ENCODE peak calls at places on chromosomes 12 and 14, in ten cellular contexts. K, I, J, G, M, E, B, H, P and R are unnamed samples.

GRCh38 chr12:6954754-6955461 is 3.8 kb downstream of the PTPN6 start:
- DNase-seq in B (no peak), P (peak; percentile 27), K (no peak), J (no peak), I (no peak), G (no peak), H (no peak), M (no peak), E (no peak), R (peak; percentile 69)

GRCh38 chr12:124286414-124286813 is 8.5 kb upstream of the RFLNA start:
- DNase-seq in E (no peak), J (no peak), G (no peak), M (no peak), H (no peak), P (peak; percentile 57), I (no peak), K (peak; percentile 44), B (no peak), R (no peak)

GRCh38 chr14:98203421-98203820 is 1068.6 kb downstream of the BCL11B start:
- DNase-seq in M (no peak), B (no peak), E (peak; percentile 19), J (no peak), H (no peak), I (no peak), K (no peak), P (no peak), G (no peak), R (no peak)

GRCh38 chr14:88613552-88614010 is 50.7 kb downstream of the ZC3H14 start:
- DNase-seq in K (peak; percentile 85), M (peak; percentile 25), I (peak; percentile 34), B (no peak), E (no peak), J (no peak), G (no peak), H (no peak), P (no peak), R (peak; percentile 32)

GRCh38 chr12:130955238-130955816 is 1.6 kb downstream of the ADGRD1 start:
- DNase-seq in M (no peak), K (no peak), H (no peak), E (no peak), J (no peak), I (no peak), B (no peak), P (no peak), G (no peak), R (no peak)

GRCh38 chr12:65892905-65893304 is 68.6 kb downstream of the HMGA2 start:
- DNase-seq in M (peak; percentile 80), I (peak; percentile 72), K (peak; percentile 79), J (no peak), E (no peak), G (no peak), P (no peak), B (no peak), H (no peak), R (no peak)

GRCh38 chr14:28468191-28469151 is 298.1 kb upstream of the FOXG1 start:
- DNase-seq in I (no peak), M (no peak), H (no peak), P (no peak), J (no peak), B (no peak), G (no peak), K (no peak), E (no peak), R (no peak)

GRCh38 chr12:68483592-68484373 is 126.9 kb upstream of the RAP1B start:
- DNase-seq in H (no peak), J (no peak), P (no peak), G (no peak), K (peak; percentile 18), I (peak; percentile 50), E (no peak), B (no peak), M (peak; percentile 27), R (no peak)

GRCh38 chr14:77342726-77343397 is 22.0 kb downstream of the GSTZ1 start:
- DNase-seq in G (no peak), H (no peak), I (no peak), J (no peak), E (no peak), P (no peak), K (no peak), B (no peak), M (no peak), R (no peak)

GRCh38 chr12:132560831-132561783 is 49.3 kb downstream of the LRCOL1 start:
- DNase-seq in I (peak; percentile 65), B (peak; percentile 46), K (peak; percentile 53), G (peak; percentile 23), H (no peak), J (peak; percentile 93), M (peak; percentile 52), E (peak; percentile 25), P (peak; percentile 79), R (no peak)

GRCh38 chr12:82817368-82817767 is 130.7 kb downstream of the TMTC2 start:
- DNase-seq in J (no peak), E (no peak), M (peak; percentile 3), B (no peak), K (peak; percentile 27), G (no peak), I (no peak), H (peak; percentile 86), P (no peak), R (no peak)

GRCh38 chr14:100066984-100067383 is 1.8 kb downstream of the EVL start:
- DNase-seq in B (no peak), M (no peak), P (no peak), I (no peak), J (no peak), G (no peak), K (no peak), H (no peak), E (no peak), R (peak; percentile 10)

GRCh38 chr12:51752490-51752889 is 96.0 kb downstream of the FIGNL2 start:
- DNase-seq in P (no peak), B (no peak), J (no peak), M (peak; percentile 80), H (peak; percentile 90), G (peak; percentile 24), I (peak; percentile 76), K (peak; percentile 82), E (no peak), R (peak; percentile 41)

GRCh38 chr12:130627175-130627574 is 88.9 kb downstream of the RIMBP2 start:
- DNase-seq in P (no peak), I (no peak), G (no peak), B (no peak), H (no peak), K (no peak), M (no peak), J (no peak), E (no peak), R (no peak)

GRCh38 chr12:47028186-47028585 is 51.2 kb upstream of the PCED1B start:
- DNase-seq in M (no peak), E (no peak), P (no peak), I (no peak), G (no peak), J (no peak), K (no peak), H (no peak), B (no peak), R (no peak)

GRCh38 chr12:116588390-116589028 is 29.3 kb downstream of the MAP1LC3B2 start:
- DNase-seq in P (no peak), I (no peak), E (no peak), B (no peak), G (no peak), J (no peak), K (no peak), M (no peak), H (no peak), R (no peak)

GRCh38 chr14:94458558-94459200 is 6.1 kb upstream of the SERPINA11 start:
- DNase-seq in P (no peak), I (no peak), H (no peak), G (no peak), E (no peak), J (no peak), B (no peak), M (no peak), K (peak; percentile 7), R (no peak)

GRCh38 chr12:132582058-132582420 is 28.3 kb downstream of the LRCOL1 start:
- DNase-seq in M (peak; percentile 22), I (no peak), B (no peak), H (no peak), E (no peak), G (no peak), P (no peak), J (peak; percentile 88), K (no peak), R (no peak)

GRCh38 chr12:6229823-6230222 is 29.6 kb downstream of the CD9 start:
- DNase-seq in J (no peak), P (peak; percentile 72), I (peak; percentile 97), K (peak; percentile 91), M (peak; percentile 90), H (peak; percentile 70), G (peak; percentile 70), E (no peak), B (no peak), R (peak; percentile 93)

GRCh38 chr14:31232081-31232480 is 24.5 kb upstream of the HECTD1 start:
- DNase-seq in M (no peak), K (no peak), P (peak; percentile 62), G (no peak), I (no peak), E (no peak), B (no peak), J (no peak), H (no peak), R (no peak)

GRCh38 chr14:61519106-61519505 is 176.2 kb upstream of the HIF1A start:
- DNase-seq in B (no peak), E (no peak), J (no peak), I (no peak), H (no peak), K (no peak), P (no peak), G (no peak), M (no peak), R (no peak)

GRCh38 chr12:103548622-103549601 is 38.2 kb upstream of the STAB2 start:
- DNase-seq in M (peak; percentile 71), I (peak; percentile 75), E (peak; percentile 10), H (peak; percentile 56), B (peak; percentile 36), G (peak; percentile 43), J (peak; percentile 76), K (peak; percentile 62), P (peak; percentile 32), R (peak; percentile 61)

GRCh38 chr12:132176358-132176919 is 32.2 kb downstream of the NOC4L start:
- DNase-seq in G (no peak), J (no peak), K (no peak), I (no peak), P (no peak), M (no peak), E (no peak), B (no peak), H (no peak), R (no peak)

GRCh38 chr12:50986961-50987737 is 34.8 kb downstream of the HIGD1C start:
- DNase-seq in B (no peak), M (peak; percentile 78), K (peak; percentile 64), H (peak; percentile 51), E (no peak), I (peak; percentile 81), G (peak; percentile 57), J (no peak), P (no peak), R (peak; percentile 63)

GRCh38 chr14:93056840-93057585 is 58.7 kb downstream of the ITPK1 start:
- DNase-seq in I (no peak), J (no peak), E (no peak), K (no peak), H (no peak), P (peak; percentile 45), G (no peak), B (no peak), M (peak; percentile 36), R (peak; percentile 89)

GRCh38 chr14:60647837-60648168 is 1.5 kb downstream of the SIX1 start:
- DNase-seq in I (no peak), J (no peak), P (no peak), M (no peak), B (no peak), K (no peak), H (no peak), G (no peak), E (no peak), R (no peak)

GRCh38 chr12:120798696-120799095 is 73.1 kb downstream of the ACADS start:
- DNase-seq in H (no peak), E (no peak), I (no peak), K (no peak), P (no peak), M (no peak), B (no peak), G (no peak), J (no peak), R (no peak)

GRCh38 chr12:49108958-49109404 is 1.7 kb downstream of the LMBR1L start:
- DNase-seq in I (peak; percentile 34), M (peak; percentile 89), B (no peak), E (no peak), H (no peak), P (peak; percentile 66), K (no peak), J (no peak), G (no peak), R (peak; percentile 81)